ENCODE peak calls at places on chromosomes 13 and 19, in five cellular contexts. One of them, this sample, is unnamed.

GRCh38 chr19:10593820-10594637 is 6.9 kb upstream of the AP1M2 start:
- DNase-seq in hypothalamus: peak
- DNase-seq in pancreas: no peak
- DNase-seq in omental fat pad: no peak
- DNase-seq in iPS DF 6.9: no peak
- DNase-seq in this sample: no peak

GRCh38 chr19:33134571-33135041 is 2.7 kb downstream of the WDR88 start:
- DNase-seq in omental fat pad: no peak
- DNase-seq in hypothalamus: no peak
- DNase-seq in pancreas: no peak
- DNase-seq in iPS DF 6.9: no peak
- DNase-seq in this sample: no peak

GRCh38 chr19:42279148-42279901 is 10.3 kb downstream of the CIC start:
- DNase-seq in iPS DF 6.9: no peak
- DNase-seq in pancreas: no peak
- DNase-seq in omental fat pad: no peak
- DNase-seq in hypothalamus: no peak
- DNase-seq in this sample: no peak

GRCh38 chr19:37981785-37982475 is 74.9 kb downstream of the SIPA1L3 start:
- DNase-seq in pancreas: peak
- DNase-seq in omental fat pad: no peak
- DNase-seq in iPS DF 6.9: no peak
- DNase-seq in hypothalamus: no peak
- DNase-seq in this sample: no peak

GRCh38 chr19:18425515-18426415 is 6.6 kb downstream of the SSBP4 start:
- DNase-seq in pancreas: no peak
- DNase-seq in hypothalamus: no peak
- DNase-seq in iPS DF 6.9: no peak
- DNase-seq in omental fat pad: no peak
- DNase-seq in this sample: no peak

GRCh38 chr19:39246951-39247669 is 1.5 kb downstream of the IFNL4 start:
- DNase-seq in pancreas: peak
- DNase-seq in hypothalamus: no peak
- DNase-seq in iPS DF 6.9: no peak
- DNase-seq in omental fat pad: no peak
- DNase-seq in this sample: no peak

GRCh38 chr19:23070353-23070781 is 46.5 kb upstream of the ZNF730 start:
- DNase-seq in hypothalamus: no peak
- DNase-seq in omental fat pad: no peak
- DNase-seq in pancreas: no peak
- DNase-seq in iPS DF 6.9: peak
- DNase-seq in this sample: peak

GRCh38 chr19:34428549-34429285 is 536 bp downstream of the UBA2 start:
- DNase-seq in pancreas: no peak
- DNase-seq in iPS DF 6.9: no peak
- DNase-seq in omental fat pad: no peak
- DNase-seq in hypothalamus: no peak
- DNase-seq in this sample: no peak

GRCh38 chr19:46859637-46860124 is 1.1 kb upstream of the ARHGAP35 start:
- DNase-seq in hypothalamus: no peak
- DNase-seq in omental fat pad: peak
- DNase-seq in iPS DF 6.9: no peak
- DNase-seq in pancreas: peak
- DNase-seq in this sample: no peak

GRCh38 chr19:9966448-9966847 is 30.1 kb upstream of the OLFM2 start:
- DNase-seq in omental fat pad: no peak
- DNase-seq in hypothalamus: no peak
- DNase-seq in pancreas: no peak
- DNase-seq in iPS DF 6.9: peak
- DNase-seq in this sample: no peak

GRCh38 chr13:88142653-88143052 is 471.5 kb downstream of the SLITRK5 start:
- DNase-seq in omental fat pad: no peak
- DNase-seq in hypothalamus: no peak
- DNase-seq in iPS DF 6.9: no peak
- DNase-seq in pancreas: no peak
- DNase-seq in this sample: no peak

GRCh38 chr13:113412440-113412839 is 40.8 kb downstream of the ADPRHL1 start:
- DNase-seq in iPS DF 6.9: no peak
- DNase-seq in hypothalamus: no peak
- DNase-seq in pancreas: no peak
- DNase-seq in omental fat pad: no peak
- DNase-seq in this sample: no peak